ENCODE peak calls at places on chromosomes 12 and 14, in five cellular contexts. T is keratinocyte; E is CD8-positive, alpha-beta memory T cell; R is ascending aorta; S is OCI-LY7. C is an unnamed sample. For H3K9me3, the result is how much of the 10 kb centered on the place peaks cover.

GRCh38 chr14:71142375-71143038 is 235.2 kb downstream of the PCNX1 start:
- DNase-seq in T (peak), R (no peak), S (peak), E (peak), C (no peak)

GRCh38 chr14:49982082-49982481 is 89.2 kb downstream of the ARF6 start:
- DNase-seq in E (no peak), S (no peak), R (no peak), T (no peak), C (no peak)

GRCh38 chr14:103597623-103598372 is 31.2 kb upstream of the KLC1 start:
- DNase-seq in T (no peak), S (no peak), R (no peak), E (no peak), C (no peak)

GRCh38 chr14:63964063-63964462 is 111.3 kb downstream of the SYNE2 start:
- DNase-seq in T (no peak), R (no peak), E (no peak), S (no peak), C (no peak)

GRCh38 chr14:62064741-62065323 is 302.6 kb downstream of the SNAPC1 start:
- DNase-seq in S (no peak), T (no peak), E (no peak), R (no peak), C (no peak)

GRCh38 chr14:98136019-98136418 is 1136.0 kb downstream of the BCL11B start:
- DNase-seq in T (no peak), R (no peak), E (peak), S (no peak), C (no peak)

GRCh38 chr12:52307836-52308806 is 13.1 kb downstream of the KRT83 start:
- DNase-seq in S (no peak), E (no peak), T (no peak), R (no peak), C (no peak)

GRCh38 chr12:116697305-116698130 is 40.4 kb downstream of the SPRING1 start:
- DNase-seq in E (no peak), R (no peak), S (peak), T (no peak), C (no peak)

GRCh38 chr12:68743416-68743815 is 2.6 kb upstream of the SLC35E3 start:
- DNase-seq in R (no peak), E (no peak), T (no peak), S (no peak), C (no peak)

GRCh38 chr14:35416108-35416750 is 11.7 kb upstream of the NFKBIA start:
- DNase-seq in E (peak), S (no peak), T (no peak), R (no peak), C (peak)

GRCh38 chr12:54592316-54592715 is 3.9 kb upstream of the PPP1R1A start:
- DNase-seq in E (no peak), R (no peak), S (no peak), T (no peak), C (no peak)

GRCh38 chr12:34396006-34396860 is 373.9 kb downstream of the ALG10 start:
- DNase-seq in R (peak), T (no peak), S (no peak), E (no peak), C (peak)
- H3K9me3 ChIP-seq in R (under half), T (under half), S (under half), E (under half), C (under half)

DNA sequence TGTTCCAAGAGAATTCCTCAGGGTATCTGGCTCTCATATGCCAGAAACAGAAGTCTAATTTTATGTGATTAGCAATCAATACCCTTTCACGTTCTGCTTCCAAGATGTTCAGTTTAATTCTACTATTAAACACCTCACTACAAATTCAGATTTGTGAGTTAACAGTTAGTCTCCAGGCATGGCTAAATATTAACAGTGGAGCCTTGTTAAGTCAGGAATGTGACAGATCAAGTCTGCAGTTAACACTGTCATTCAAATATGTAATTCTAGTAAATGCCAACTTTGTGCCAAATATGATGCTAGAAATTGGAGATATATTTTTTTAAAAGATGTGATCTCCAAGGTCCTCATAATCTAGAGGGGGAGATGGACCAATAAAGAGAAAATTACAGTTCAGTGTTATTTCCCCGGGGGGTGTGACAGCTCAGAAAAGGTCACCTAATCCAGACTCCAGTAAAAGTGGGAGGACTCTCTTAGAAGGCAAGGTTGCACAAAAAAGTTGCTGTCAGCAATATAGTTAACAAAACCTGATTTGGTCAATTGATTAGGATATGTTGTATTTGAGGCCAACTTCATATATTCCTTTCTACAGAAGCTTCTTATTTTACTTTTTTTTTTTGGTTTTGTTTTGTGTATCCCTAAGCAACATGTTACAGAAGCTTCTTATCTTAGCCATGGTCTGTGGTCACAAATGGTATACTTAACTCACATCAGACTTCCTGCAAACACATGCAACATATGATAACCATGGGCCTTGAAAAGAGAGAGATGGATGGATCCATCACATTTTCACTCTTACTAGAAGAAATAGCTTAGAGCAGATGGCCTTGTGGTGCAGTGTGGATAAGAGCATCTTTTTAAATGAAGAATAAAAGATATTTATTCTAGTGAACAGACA is 18.4 kb upstream of the RNU6-7 start:
- DNase-seq in R (no peak), E (no peak), S (no peak), T (no peak), C (no peak)
- H3K9me3 ChIP-seq in R (under half), E (under half), S (under half), T (under half), C (under half)

GRCh38 chr14:105845725-105846309 is 319.4 kb downstream of the TMEM121 start:
- DNase-seq in S (peak), E (no peak), R (no peak), T (no peak), C (no peak)

GRCh38 chr14:105846312-105846711 is 319.9 kb downstream of the TMEM121 start:
- DNase-seq in E (no peak), R (no peak), S (peak), T (no peak), C (no peak)

GRCh38 chr14:105844810-105845724 is 318.7 kb downstream of the TMEM121 start:
- DNase-seq in R (no peak), T (no peak), E (no peak), S (peak), C (no peak)

GRCh38 chr14:105848570-105848969 is 322.2 kb downstream of the TMEM121 start:
- DNase-seq in S (peak), E (no peak), T (no peak), R (no peak), C (no peak)

DNA sequence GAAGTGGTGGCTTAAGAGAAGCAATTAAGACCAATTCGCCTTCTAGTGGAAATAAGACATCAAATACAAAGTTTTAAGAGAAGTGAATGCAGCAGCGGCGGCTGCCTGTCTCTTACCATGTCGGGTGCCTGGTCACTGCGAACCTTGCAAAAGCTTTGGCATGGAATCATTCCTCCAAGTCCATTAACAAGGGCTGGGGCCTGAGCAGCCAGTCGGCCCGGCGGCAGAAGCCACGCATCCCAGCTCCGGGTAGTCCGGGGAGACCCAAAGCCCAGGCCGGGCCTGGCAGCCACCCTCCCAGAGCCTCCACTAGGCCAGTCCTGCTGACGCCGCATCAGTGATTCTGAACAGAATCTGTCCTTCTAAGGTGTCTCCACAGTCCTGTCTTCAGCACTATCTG is 321.0 kb downstream of the TMEM121 start:
- DNase-seq in R (no peak), E (no peak), S (no peak), T (no peak), C (no peak)
- H3K9me3 ChIP-seq in R (under half), E (under half), S (under half), T (under half), C (under half)

GRCh38 chr12:133165776-133166175 is 15.5 kb upstream of the ZNF268 start:
- DNase-seq in S (no peak), E (no peak), T (peak), R (no peak), C (no peak)
- H3K9me3 ChIP-seq in S (under half), E (under half), T (under half), R (half or more), C (under half)

GRCh38 chr14:56154321-56154720 is 36.1 kb downstream of the PELI2 start:
- DNase-seq in S (no peak), E (no peak), R (no peak), T (no peak), C (no peak)

GRCh38 chr14:56161658-56162057 is 43.4 kb downstream of the PELI2 start:
- DNase-seq in S (no peak), T (no peak), R (no peak), E (no peak), C (no peak)

GRCh38 chr14:56159066-56159465 is 40.9 kb downstream of the PELI2 start:
- DNase-seq in S (no peak), R (no peak), E (no peak), T (no peak), C (no peak)

GRCh38 chr14:56156096-56156495 is 37.9 kb downstream of the PELI2 start:
- DNase-seq in S (no peak), E (no peak), T (no peak), R (no peak), C (no peak)

DNA sequence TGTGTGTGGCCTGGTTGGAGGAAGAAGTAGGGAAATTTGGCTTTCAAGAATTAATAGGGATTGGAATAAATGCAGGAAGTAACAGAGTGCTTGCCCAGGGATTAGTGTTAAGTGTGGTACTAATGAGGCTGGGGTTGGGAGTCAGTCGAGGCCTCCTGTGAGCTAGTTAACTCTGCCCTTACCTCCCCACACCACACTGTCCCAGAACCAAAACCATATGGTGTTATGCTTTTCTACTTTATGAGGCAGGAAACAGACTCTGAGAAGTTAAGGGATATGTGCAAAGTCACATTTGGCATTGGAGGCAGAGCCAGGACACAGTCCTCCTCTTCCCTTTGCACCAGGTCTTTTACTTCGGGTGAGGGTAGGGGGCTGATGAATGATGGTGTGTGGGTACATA is 41.8 kb downstream of the PELI2 start:
- DNase-seq in R (no peak), E (no peak), T (no peak), S (no peak), C (no peak)
- H3K9me3 ChIP-seq in R (under half), E (under half), T (under half), S (under half), C (under half)

GRCh38 chr14:79103764-79104163 is 933.6 kb downstream of the NRXN3 start:
- DNase-seq in E (no peak), S (no peak), T (no peak), R (no peak), C (no peak)
- H3K9me3 ChIP-seq in E (under half), S (under half), T (under half), R (under half), C (under half)

DNA sequence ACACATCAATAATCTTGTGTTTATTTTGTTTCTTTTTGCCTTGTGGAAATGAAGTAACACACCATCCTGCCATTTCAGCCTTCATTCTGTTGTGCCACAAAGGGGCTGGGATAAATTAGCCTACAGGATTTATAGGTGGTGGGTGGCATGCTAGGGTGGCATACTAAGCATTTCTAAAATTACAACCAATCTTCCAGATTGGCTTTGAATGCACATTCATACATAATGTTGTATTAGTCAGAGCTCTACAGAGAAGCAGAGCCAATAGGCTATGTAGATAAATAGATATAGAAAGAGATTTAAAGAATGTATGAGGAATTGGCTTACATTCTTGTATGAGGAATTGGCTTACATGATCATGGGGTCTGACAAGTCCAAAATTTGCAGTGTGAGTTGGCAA is 25.4 kb upstream of the TXNRD1 start:
- DNase-seq in T (no peak), E (no peak), S (no peak), R (no peak), C (no peak)
- H3K9me3 ChIP-seq in T (under half), E (under half), S (under half), R (under half), C (under half)

DNA sequence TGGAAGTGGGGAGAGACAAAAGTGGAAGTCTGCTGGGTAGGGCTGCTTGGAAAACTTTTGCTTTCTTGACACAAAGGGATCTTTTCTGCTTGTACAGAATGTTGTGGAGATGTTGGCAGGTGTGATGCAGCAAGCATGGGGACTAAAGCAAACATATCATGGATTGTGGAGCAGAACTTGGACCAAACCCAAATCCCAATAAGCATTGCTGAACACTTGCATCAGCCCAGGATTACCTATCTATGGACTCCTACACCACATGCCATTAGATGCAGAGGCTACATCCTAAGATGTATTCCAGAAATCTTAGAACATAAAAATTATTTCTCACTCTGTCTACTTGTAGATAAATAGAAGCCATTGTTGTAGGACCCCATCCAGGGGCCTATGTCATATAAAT is 44.7 kb upstream of the RERG start:
- DNase-seq in E (no peak), S (no peak), R (no peak), T (no peak), C (no peak)
- H3K9me3 ChIP-seq in E (under half), S (under half), R (under half), T (under half), C (under half)

C was measured in T-helper 17 cell.